ENCODE peak calls at places on chromosomes 6 and 20, in four cellular contexts. One of them, this sample, is unnamed.

GRCh38 chr6:134537146-134537555 is 219.2 kb upstream of the SGK1 start:
- DNase-seq in GM12878: no peak
- DNase-seq in WTC11: no peak
- DNase-seq in K562: no peak
- DNase-seq in this sample: no peak

GRCh38 chr6:155528982-155529453 is 73.4 kb upstream of the NOX3 start:
- DNase-seq in K562: no peak
- DNase-seq in WTC11: no peak
- DNase-seq in GM12878: no peak
- DNase-seq in this sample: no peak

GRCh38 chr6:15389079-15389758 is 143.3 kb downstream of the JARID2 start:
- DNase-seq in WTC11: no peak
- DNase-seq in K562: no peak
- DNase-seq in GM12878: no peak
- DNase-seq in this sample: no peak

GRCh38 chr6:109892451-109893435 is 85.4 kb upstream of the GPR6 start:
- DNase-seq in WTC11: peak
- DNase-seq in K562: no peak
- DNase-seq in GM12878: no peak
- DNase-seq in this sample: no peak

GRCh38 chr6:113381957-113382356 is 475.2 kb upstream of the MARCKS start:
- DNase-seq in GM12878: peak
- DNase-seq in WTC11: no peak
- DNase-seq in K562: no peak
- DNase-seq in this sample: peak

GRCh38 chr20:25083141-25083772 is 1.3 kb upstream of the VSX1 start:
- DNase-seq in K562: no peak
- DNase-seq in WTC11: no peak
- DNase-seq in GM12878: no peak
- DNase-seq in this sample: peak

GRCh38 chr6:12578751-12579150 is 137.8 kb upstream of the PHACTR1 start:
- DNase-seq in K562: no peak
- DNase-seq in GM12878: no peak
- DNase-seq in WTC11: no peak
- DNase-seq in this sample: no peak

GRCh38 chr20:63519765-63520593 is 586 bp upstream of the PPDPF start:
- DNase-seq in WTC11: peak
- DNase-seq in K562: peak
- DNase-seq in GM12878: no peak
- DNase-seq in this sample: peak

GRCh38 chr6:149246691-149247384 is 70.7 kb upstream of the TAB2 start:
- DNase-seq in GM12878: peak
- DNase-seq in WTC11: no peak
- DNase-seq in K562: no peak
- DNase-seq in this sample: no peak

GRCh38 chr6:27592107-27592480 is 119.2 kb upstream of the ZNF184 start:
- DNase-seq in GM12878: no peak
- DNase-seq in WTC11: no peak
- DNase-seq in K562: peak
- DNase-seq in this sample: no peak

GRCh38 chr6:93779086-93779858 is 359.9 kb upstream of the EPHA7 start:
- DNase-seq in WTC11: peak
- DNase-seq in GM12878: no peak
- DNase-seq in K562: no peak
- DNase-seq in this sample: no peak

GRCh38 chr6:7431594-7432390 is 42.2 kb downstream of the RIOK1 start:
- DNase-seq in WTC11: peak
- DNase-seq in GM12878: no peak
- DNase-seq in K562: no peak
- DNase-seq in this sample: no peak

GRCh38 chr6:136927313-136927712 is 5.2 kb downstream of the SLC35D3 start:
- DNase-seq in GM12878: no peak
- DNase-seq in WTC11: peak
- DNase-seq in K562: peak
- DNase-seq in this sample: peak

GRCh38 chr6:128186724-128187123 is 285.9 kb upstream of the THEMIS start:
- DNase-seq in K562: no peak
- DNase-seq in WTC11: no peak
- DNase-seq in GM12878: no peak
- DNase-seq in this sample: no peak

GRCh38 chr6:169079650-169080049 is 174.0 kb downstream of the THBS2 start:
- DNase-seq in WTC11: no peak
- DNase-seq in GM12878: no peak
- DNase-seq in K562: no peak
- DNase-seq in this sample: no peak

GRCh38 chr6:169722362-169723199 is 1.7 kb downstream of the PHF10 start:
- DNase-seq in GM12878: no peak
- DNase-seq in WTC11: peak
- DNase-seq in K562: peak
- DNase-seq in this sample: peak

GRCh38 chr6:168197636-168198301 is 118.8 kb upstream of the FRMD1 start:
- DNase-seq in WTC11: no peak
- DNase-seq in GM12878: no peak
- DNase-seq in K562: no peak
- DNase-seq in this sample: no peak

GRCh38 chr6:13724174-13724573 is 12.5 kb upstream of the RANBP9 start:
- DNase-seq in GM12878: no peak
- DNase-seq in WTC11: no peak
- DNase-seq in K562: no peak
- DNase-seq in this sample: no peak

GRCh38 chr6:41059569-41059968 is 6.6 kb downstream of the APOBEC2 start:
- DNase-seq in WTC11: no peak
- DNase-seq in K562: no peak
- DNase-seq in GM12878: no peak
- DNase-seq in this sample: no peak

GRCh38 chr6:42230320-42231034 is 12.8 kb upstream of the MRPS10 start:
- DNase-seq in WTC11: no peak
- DNase-seq in GM12878: no peak
- DNase-seq in K562: peak
- DNase-seq in this sample: peak

GRCh38 chr20:35617397-35618031 is 1.9 kb downstream of the SPAG4 start:
- DNase-seq in WTC11: peak
- DNase-seq in GM12878: peak
- DNase-seq in K562: peak
- DNase-seq in this sample: peak

GRCh38 chr6:13715444-13715883 is 3.8 kb upstream of the RANBP9 start:
- DNase-seq in WTC11: no peak
- DNase-seq in GM12878: peak
- DNase-seq in K562: no peak
- DNase-seq in this sample: no peak

GRCh38 chr20:48187891-48188290 is 402.6 kb upstream of the SULF2 start:
- DNase-seq in GM12878: no peak
- DNase-seq in WTC11: no peak
- DNase-seq in K562: no peak
- DNase-seq in this sample: no peak

GRCh38 chr6:35568967-35569606 is 56.4 kb upstream of the TULP1 start:
- DNase-seq in K562: peak
- DNase-seq in GM12878: no peak
- DNase-seq in WTC11: peak
- DNase-seq in this sample: peak

GRCh38 chr6:45736134-45736533 is 279.5 kb downstream of the CLIC5 start:
- DNase-seq in K562: no peak
- DNase-seq in WTC11: no peak
- DNase-seq in GM12878: no peak
- DNase-seq in this sample: no peak

GRCh38 chr20:4883051-4883450 is 118.3 kb downstream of the SLC23A2 start:
- DNase-seq in WTC11: no peak
- DNase-seq in K562: no peak
- DNase-seq in GM12878: no peak
- DNase-seq in this sample: no peak

GRCh38 chr20:13259921-13260320 is 38.8 kb downstream of the ISM1 start:
- DNase-seq in WTC11: no peak
- DNase-seq in GM12878: no peak
- DNase-seq in K562: no peak
- DNase-seq in this sample: no peak

GRCh38 chr6:157798851-157799250 is 24.2 kb upstream of the SNX9 start:
- DNase-seq in GM12878: no peak
- DNase-seq in WTC11: no peak
- DNase-seq in K562: no peak
- DNase-seq in this sample: no peak

GRCh38 chr20:19986419-19986818 is 30.7 kb upstream of the NAA20 start:
- DNase-seq in WTC11: no peak
- DNase-seq in GM12878: no peak
- DNase-seq in K562: no peak
- DNase-seq in this sample: no peak

GRCh38 chr20:13525225-13525940 is 113.3 kb downstream of the TASP1 start:
- DNase-seq in GM12878: no peak
- DNase-seq in WTC11: no peak
- DNase-seq in K562: no peak
- DNase-seq in this sample: no peak

GRCh38 chr20:5600982-5601381 is 149.2 kb upstream of the SHLD1 start:
- DNase-seq in K562: no peak
- DNase-seq in GM12878: no peak
- DNase-seq in WTC11: no peak
- DNase-seq in this sample: no peak

GRCh38 chr6:155444952-155445903 is 10.4 kb downstream of the NOX3 start:
- DNase-seq in K562: no peak
- DNase-seq in GM12878: no peak
- DNase-seq in WTC11: no peak
- DNase-seq in this sample: no peak

GRCh38 chr6:105799051-105799450 is 287.1 kb upstream of the PRDM1 start:
- DNase-seq in WTC11: no peak
- DNase-seq in GM12878: no peak
- DNase-seq in K562: no peak
- DNase-seq in this sample: no peak

GRCh38 chr6:161171207-161171606 is 102.7 kb downstream of the AGPAT4 start:
- DNase-seq in K562: no peak
- DNase-seq in GM12878: no peak
- DNase-seq in WTC11: no peak
- DNase-seq in this sample: no peak

GRCh38 chr20:63475209-63475608 is 2.8 kb upstream of the KCNQ2 start:
- DNase-seq in K562: peak
- DNase-seq in GM12878: no peak
- DNase-seq in WTC11: peak
- DNase-seq in this sample: no peak

GRCh38 chr6:132741281-132741680 is 16.4 kb downstream of the VNN2 start:
- DNase-seq in GM12878: no peak
- DNase-seq in WTC11: no peak
- DNase-seq in K562: no peak
- DNase-seq in this sample: no peak

GRCh38 chr6:9540534-9541126 is 874.2 kb downstream of the TFAP2A start:
- DNase-seq in GM12878: no peak
- DNase-seq in K562: peak
- DNase-seq in WTC11: no peak
- DNase-seq in this sample: peak

GRCh38 chr6:36676142-36677058 is 2.1 kb upstream of the CDKN1A start:
- DNase-seq in WTC11: no peak
- DNase-seq in K562: no peak
- DNase-seq in GM12878: no peak
- DNase-seq in this sample: peak

GRCh38 chr6:148169701-148170100 is 172.9 kb upstream of the SASH1 start:
- DNase-seq in WTC11: no peak
- DNase-seq in K562: no peak
- DNase-seq in GM12878: no peak
- DNase-seq in this sample: no peak

GRCh38 chr6:148168856-148169255 is 173.8 kb upstream of the SASH1 start:
- DNase-seq in WTC11: no peak
- DNase-seq in K562: no peak
- DNase-seq in GM12878: no peak
- DNase-seq in this sample: no peak

GRCh38 chr6:148170286-148170685 is 172.4 kb upstream of the SASH1 start:
- DNase-seq in GM12878: no peak
- DNase-seq in WTC11: no peak
- DNase-seq in K562: peak
- DNase-seq in this sample: no peak

GRCh38 chr6:148164645-148165044 is 178.0 kb upstream of the SASH1 start:
- DNase-seq in WTC11: no peak
- DNase-seq in GM12878: no peak
- DNase-seq in K562: peak
- DNase-seq in this sample: no peak

GRCh38 chr6:148166339-148166949 is 176.2 kb upstream of the SASH1 start:
- DNase-seq in WTC11: no peak
- DNase-seq in K562: peak
- DNase-seq in GM12878: no peak
- DNase-seq in this sample: peak
- TF ChIP-seq USF1 in WTC11: no peak
- TF ChIP-seq USF1 in K562: no peak
- TF ChIP-seq USF1 in GM12878: no peak
- TF ChIP-seq USF1 in this sample: no peak

GRCh38 chr6:75528423-75528822 is 34.8 kb upstream of the FILIP1 start:
- DNase-seq in WTC11: no peak
- DNase-seq in K562: no peak
- DNase-seq in GM12878: no peak
- DNase-seq in this sample: no peak

GRCh38 chr6:75526502-75527127 is 33.0 kb upstream of the FILIP1 start:
- DNase-seq in GM12878: peak
- DNase-seq in K562: peak
- DNase-seq in WTC11: peak
- DNase-seq in this sample: peak

GRCh38 chr6:75531174-75531573 is 37.6 kb upstream of the FILIP1 start:
- DNase-seq in GM12878: no peak
- DNase-seq in K562: no peak
- DNase-seq in WTC11: no peak
- DNase-seq in this sample: no peak

GRCh38 chr6:75532521-75532920 is 38.9 kb upstream of the FILIP1 start:
- DNase-seq in K562: no peak
- DNase-seq in WTC11: no peak
- DNase-seq in GM12878: no peak
- DNase-seq in this sample: no peak

GRCh38 chr6:75530696-75531095 is 37.1 kb upstream of the FILIP1 start:
- DNase-seq in WTC11: no peak
- DNase-seq in K562: no peak
- DNase-seq in GM12878: no peak
- DNase-seq in this sample: no peak
- TF ChIP-seq USF1 in WTC11: no peak
- TF ChIP-seq USF1 in K562: no peak
- TF ChIP-seq USF1 in GM12878: no peak
- TF ChIP-seq USF1 in this sample: no peak

GRCh38 chr20:37471741-37472235 is 49.3 kb upstream of the NNAT start:
- DNase-seq in GM12878: no peak
- DNase-seq in K562: no peak
- DNase-seq in WTC11: no peak
- DNase-seq in this sample: no peak

GRCh38 chr20:37473249-37474000 is 47.6 kb upstream of the NNAT start:
- DNase-seq in GM12878: no peak
- DNase-seq in K562: no peak
- DNase-seq in WTC11: no peak
- DNase-seq in this sample: no peak

GRCh38 chr20:37479275-37479674 is 41.8 kb upstream of the NNAT start:
- DNase-seq in WTC11: no peak
- DNase-seq in K562: no peak
- DNase-seq in GM12878: no peak
- DNase-seq in this sample: no peak

GRCh38 chr20:37474386-37474785 is 46.7 kb upstream of the NNAT start:
- DNase-seq in WTC11: no peak
- DNase-seq in K562: no peak
- DNase-seq in GM12878: no peak
- DNase-seq in this sample: no peak

GRCh38 chr20:37475258-37475657 is 45.8 kb upstream of the NNAT start:
- DNase-seq in GM12878: no peak
- DNase-seq in K562: no peak
- DNase-seq in WTC11: no peak
- DNase-seq in this sample: no peak
- TF ChIP-seq USF1 in GM12878: no peak
- TF ChIP-seq USF1 in K562: peak
- TF ChIP-seq USF1 in WTC11: no peak
- TF ChIP-seq USF1 in this sample: no peak

GRCh38 chr20:56393133-56393472 is 658 bp downstream of the CSTF1 start:
- DNase-seq in GM12878: no peak
- DNase-seq in K562: no peak
- DNase-seq in WTC11: no peak
- DNase-seq in this sample: peak
- TF ChIP-seq USF1 in GM12878: no peak
- TF ChIP-seq USF1 in K562: no peak
- TF ChIP-seq USF1 in WTC11: no peak
- TF ChIP-seq USF1 in this sample: no peak